ENCODE peak calls at places on chromosomes 2 and 18, in nine cellular contexts. B is T-helper 2 cell; Z is GM13977; H is GDM1; V is stimulated activated CD8-positive, alpha-beta memory T cell treated with anti-CD3 and anti-CD28 coated beads, Interleukin-4, amount 100 ng/mL, for 1 hour; W is activated naive CD4-positive, alpha-beta T cell treated with anti-CD3 and anti-CD28 coated beads for 36 hours; L is Daoy; F is adipocyte; R is GM23248. U is an unnamed sample.

GRCh38 chr2:240295256-240296103 is 140.0 kb upstream of the GPC1 start:
- DNase-seq in B (no peak), Z (no peak), H (no peak), V (no peak), W (no peak), L (no peak), F (no peak), R (no peak), U (no peak)

GRCh38 chr2:190408538-190409271 is 550 bp downstream of the MFSD6 start:
- DNase-seq in B (peak), Z (peak), H (peak), V (peak), W (peak), L (peak), F (peak), R (peak), U (peak)

GRCh38 chr18:63249781-63250180 is 69.8 kb downstream of the BCL2 start:
- DNase-seq in B (no peak), Z (no peak), H (peak), V (no peak), W (peak), L (no peak), F (no peak), R (no peak), U (no peak)

GRCh38 chr2:13652531-13653313 is 936.0 kb downstream of the TRIB2 start:
- DNase-seq in B (no peak), Z (no peak), H (peak), V (no peak), W (peak), L (no peak), F (peak), R (peak), U (no peak)

GRCh38 chr18:3706279-3707097 is 256.5 kb downstream of the TGIF1 start:
- DNase-seq in B (no peak), Z (no peak), H (no peak), V (no peak), W (no peak), L (no peak), F (no peak), R (peak), U (no peak)

GRCh38 chr2:128710242-128710641 is 391.6 kb upstream of the HS6ST1 start:
- DNase-seq in B (no peak), Z (no peak), H (no peak), V (no peak), W (no peak), L (no peak), F (no peak), R (no peak), U (no peak)

GRCh38 chr2:85409719-85410583 is at the start of gene CAPG:
- DNase-seq in B (no peak), Z (peak), H (peak), V (no peak), W (peak), L (peak), F (no peak), R (peak), U (no peak)

GRCh38 chr18:63320690-63321265 is 1.2 kb upstream of the BCL2 start:
- DNase-seq in B (peak), Z (peak), H (peak), V (no peak), W (peak), L (no peak), F (no peak), R (no peak), U (peak)

GRCh38 chr18:46260016-46260878 is 156.1 kb downstream of the HAUS1 start:
- DNase-seq in B (no peak), Z (no peak), H (no peak), V (no peak), W (no peak), L (no peak), F (peak), R (peak), U (no peak)

GRCh38 chr2:239935789-239936758 is 89.1 kb downstream of the NDUFA10 start:
- DNase-seq in B (no peak), Z (no peak), H (no peak), V (no peak), W (peak), L (no peak), F (no peak), R (no peak), U (no peak)

GRCh38 chr2:29742641-29743040 is 178.7 kb downstream of the ALK start:
- DNase-seq in B (no peak), Z (no peak), H (no peak), V (no peak), W (no peak), L (no peak), F (no peak), R (no peak), U (no peak)

GRCh38 chr2:172545408-172546075 is 10.3 kb upstream of the PDK1 start:
- DNase-seq in B (no peak), Z (no peak), H (no peak), V (no peak), W (no peak), L (no peak), F (peak), R (peak), U (no peak)

GRCh38 chr2:117957616-117958015 is 56.3 kb downstream of the CCDC93 start:
- DNase-seq in B (no peak), Z (no peak), H (no peak), V (no peak), W (no peak), L (no peak), F (no peak), R (no peak), U (no peak)